ENCODE peak calls at places on chromosome 5, in nine cellular contexts. D, L, C, T, V, S, F, W and U are unnamed samples.

GRCh38 chr5:176847726-176848290 is 37.4 kb downstream of the UNC5A start:
- DNase-seq in D (no peak), L (no peak), C (no peak), T (no peak), V (no peak), S (no peak), F (no peak), W (no peak), U (no peak)

GRCh38 chr5:112616812-112617547 is 120.7 kb upstream of the APC start:
- DNase-seq in D (no peak), L (no peak), C (no peak), T (no peak), V (no peak), S (no peak), F (no peak), W (no peak), U (no peak)

GRCh38 chr5:10902145-10902544 is 141.1 kb upstream of the DAP start:
- DNase-seq in D (no peak), L (peak; percentile 73), C (no peak), T (no peak), V (no peak), S (no peak), F (no peak), W (peak; percentile 36), U (no peak)

GRCh38 chr5:54722846-54723433 is 205.4 kb downstream of the SNX18 start:
- DNase-seq in D (no peak), L (peak; percentile 12), C (no peak), T (no peak), V (no peak), S (no peak), F (no peak), W (peak; percentile 65), U (no peak)

GRCh38 chr5:178094345-178094744 is 19.0 kb upstream of the N4BP3 start:
- DNase-seq in D (no peak), L (no peak), C (no peak), T (no peak), V (no peak), S (no peak), F (no peak), W (no peak), U (no peak)

GRCh38 chr5:172334196-172334595 is 50.6 kb upstream of the UBTD2 start:
- DNase-seq in D (no peak), L (peak; percentile 18), C (no peak), T (no peak), V (no peak), S (no peak), F (no peak), W (no peak), U (no peak)

GRCh38 chr5:77638763-77639451 is 394 bp upstream of the OTP start:
- DNase-seq in D (no peak), L (no peak), C (no peak), T (no peak), V (no peak), S (no peak), F (no peak), W (no peak), U (no peak)

GRCh38 chr5:28726815-28727214 is 1688.4 kb upstream of the CDH9 start:
- DNase-seq in D (no peak), L (peak; percentile 77), C (no peak), T (no peak), V (no peak), S (no peak), F (no peak), W (no peak), U (no peak)

GRCh38 chr5:124895236-124895635 is 148.8 kb upstream of the ZNF608 start:
- DNase-seq in D (no peak), L (no peak), C (no peak), T (no peak), V (no peak), S (no peak), F (no peak), W (no peak), U (no peak)

GRCh38 chr5:10173716-10174115 is 76.0 kb downstream of the ATPSCKMT start:
- DNase-seq in D (no peak), L (no peak), C (no peak), T (no peak), V (no peak), S (peak; percentile 25), F (no peak), W (no peak), U (no peak)

GRCh38 chr5:176533390-176533789 is 3.8 kb downstream of the RNF44 start:
- DNase-seq in D (no peak), L (no peak), C (no peak), T (no peak), V (no peak), S (peak; percentile 62), F (no peak), W (no peak), U (no peak)

GRCh38 chr5:54766748-54767147 is 218.6 kb downstream of the ESM1 start:
- DNase-seq in D (no peak), L (no peak), C (no peak), T (no peak), V (no peak), S (no peak), F (no peak), W (no peak), U (no peak)

GRCh38 chr5:149552038-149552494 is 827 bp upstream of the CSNK1A1 start:
- DNase-seq in D (no peak), L (no peak), C (no peak), T (no peak), V (no peak), S (no peak), F (no peak), W (no peak), U (no peak)

GRCh38 chr5:95781101-95781583 is 41.4 kb downstream of the GLRX start:
- DNase-seq in D (peak; percentile 38), L (peak; percentile 73), C (peak; percentile 9), T (peak; percentile 55), V (peak; percentile 80), S (peak; percentile 92), F (peak; percentile 67), W (peak; percentile 81), U (peak; percentile 77)

GRCh38 chr5:9498541-9499497 is 47.1 kb downstream of the SEMA5A start:
- DNase-seq in D (no peak), L (peak; percentile 94), C (peak; percentile 84), T (no peak), V (no peak), S (no peak), F (no peak), W (peak; percentile 48), U (no peak)

GRCh38 chr5:493251-493701 is 31.0 kb downstream of the SLC9A3 start:
- DNase-seq in D (no peak), L (no peak), C (no peak), T (no peak), V (no peak), S (no peak), F (no peak), W (no peak), U (no peak)

GRCh38 chr5:15694694-15695093 is 194.7 kb downstream of the FBXL7 start:
- DNase-seq in D (no peak), L (no peak), C (no peak), T (no peak), V (no peak), S (no peak), F (no peak), W (peak; percentile 37), U (no peak)

GRCh38 chr5:62029303-62029702 is 276.7 kb upstream of the KIF2A start:
- DNase-seq in D (no peak), L (peak; percentile 42), C (no peak), T (no peak), V (no peak), S (no peak), F (no peak), W (no peak), U (no peak)

GRCh38 chr5:34913072-34913471 is 2.2 kb downstream of the RAD1 start:
- DNase-seq in D (no peak), L (no peak), C (no peak), T (no peak), V (no peak), S (no peak), F (no peak), W (peak; percentile 84), U (no peak)

GRCh38 chr5:3535414-3536211 is 60.0 kb upstream of the IRX1 start:
- DNase-seq in D (no peak), L (no peak), C (no peak), T (no peak), V (no peak), S (no peak), F (no peak), W (no peak), U (no peak)

GRCh38 chr5:84253946-84254345 is 130.7 kb downstream of the EDIL3 start:
- DNase-seq in D (no peak), L (no peak), C (no peak), T (no peak), V (no peak), S (no peak), F (no peak), W (no peak), U (no peak)

GRCh38 chr5:149113669-149114068 is 27.6 kb upstream of the ABLIM3 start:
- DNase-seq in D (no peak), L (peak; percentile 99), C (no peak), T (no peak), V (no peak), S (no peak), F (no peak), W (peak; percentile 90), U (no peak)

GRCh38 chr5:16064135-16064893 is 115.3 kb downstream of the MARCHF11 start:
- DNase-seq in D (no peak), L (no peak), C (no peak), T (no peak), V (no peak), S (no peak), F (no peak), W (no peak), U (no peak)

GRCh38 chr5:36607838-36608783 is 1.7 kb downstream of the SLC1A3 start:
- DNase-seq in D (no peak), L (peak; percentile 61), C (no peak), T (no peak), V (no peak), S (peak; percentile 73), F (no peak), W (peak; percentile 89), U (no peak)

GRCh38 chr5:154618696-154619095 is 136.5 kb upstream of the LARP1 start:
- DNase-seq in D (no peak), L (no peak), C (no peak), T (no peak), V (no peak), S (no peak), F (no peak), W (peak; percentile 77), U (no peak)